ENCODE peak calls at places on chromosomes 7 and 10, in ten cellular contexts. I is stomach; R is H9; O is fibroblast of lung; Q is mammary epithelial cell; V is tibial nerve; L is colonic mucosa; T is psoas muscle; W is left lung; B is CD8-positive, alpha-beta memory T cell. U is an unnamed sample.

GRCh38 chr7:28573751-28574295 is 161.5 kb downstream of the CREB5 start:
- DNase-seq in W (no peak), V (no peak), Q (peak; percentile 49), O (peak; percentile 8), L (no peak), T (no peak), I (no peak), R (no peak), B (no peak), U (no peak)

GRCh38 chr7:1668486-1668931 is 1.6 kb upstream of the ELFN1 start:
- DNase-seq in Q (no peak), B (peak; percentile 33), L (no peak), T (peak; percentile 45), I (no peak), V (no peak), W (peak; percentile 26), R (peak; percentile 58), O (no peak), U (no peak)

GRCh38 chr7:100154651-100155491 is 3.7 kb downstream of the TRAPPC14 start:
- DNase-seq in B (no peak), V (no peak), T (no peak), O (no peak), R (no peak), W (no peak), Q (no peak), L (peak; percentile 79), I (no peak), U (no peak)

GRCh38 chr7:88167223-88167622 is 52.6 kb downstream of the SRI start:
- DNase-seq in T (no peak), B (no peak), W (no peak), R (no peak), I (no peak), Q (no peak), V (no peak), O (no peak), L (no peak), U (peak; percentile 49)

GRCh38 chr7:42967391-42967790 is 35.2 kb downstream of the MRPL32 start:
- DNase-seq in I (no peak), L (no peak), R (no peak), O (no peak), T (no peak), Q (no peak), B (no peak), W (no peak), V (no peak), U (no peak)

GRCh38 chr10:99676435-99676834 is 17.1 kb downstream of the ENTPD7 start:
- DNase-seq in B (no peak), I (no peak), W (no peak), L (no peak), Q (no peak), R (no peak), T (no peak), O (peak; percentile 79), V (no peak), U (no peak)

GRCh38 chr7:122203814-122204213 is 59.8 kb upstream of the AASS start:
- DNase-seq in V (no peak), B (no peak), Q (no peak), T (no peak), I (no peak), W (no peak), R (no peak), L (no peak), O (no peak), U (no peak)

GRCh38 chr7:128755816-128756476 is 16.8 kb downstream of the CALU start:
- DNase-seq in O (peak; percentile 92), T (no peak), W (no peak), Q (no peak), B (no peak), R (no peak), I (no peak), V (no peak), L (no peak), U (no peak)

GRCh38 chr7:155763721-155764431 is 48.4 kb downstream of the SHH start:
- DNase-seq in O (no peak), I (no peak), B (peak; percentile 65), T (no peak), W (no peak), Q (no peak), L (no peak), V (no peak), R (no peak), U (no peak)

GRCh38 chr10:15436696-15437095 is 65.6 kb upstream of the FAM171A1 start:
- DNase-seq in Q (peak; percentile 20), W (no peak), R (no peak), I (no peak), B (no peak), O (peak; percentile 29), L (no peak), V (no peak), T (no peak), U (no peak)

GRCh38 chr7:28533731-28534531 is 121.6 kb downstream of the CREB5 start:
- DNase-seq in W (no peak), V (peak; percentile 30), I (no peak), B (no peak), T (peak; percentile 56), O (peak; percentile 74), L (peak; percentile 23), R (no peak), Q (peak; percentile 26), U (no peak)

GRCh38 chr10:82378146-82378545 is 503.2 kb downstream of the NRG3 start:
- DNase-seq in Q (peak; percentile 59), R (no peak), O (peak; percentile 65), B (no peak), L (no peak), T (no peak), W (peak; percentile 49), I (peak; percentile 30), V (no peak), U (no peak)

GRCh38 chr10:4721994-4722753 is 103.8 kb upstream of the AKR1E2 start:
- DNase-seq in B (no peak), I (no peak), T (no peak), R (no peak), Q (peak; percentile 32), O (peak; percentile 94), W (no peak), L (no peak), V (no peak), U (no peak)

GRCh38 chr7:87110778-87111177 is 41.5 kb upstream of the DMTF1 start:
- DNase-seq in L (no peak), T (no peak), Q (peak; percentile 26), I (no peak), W (no peak), B (no peak), O (peak; percentile 44), V (no peak), R (no peak), U (no peak)

GRCh38 chr7:51369746-51370145 is 53.1 kb upstream of the COBL start:
- DNase-seq in T (no peak), I (no peak), L (peak; percentile 42), Q (peak; percentile 7), W (no peak), V (no peak), O (peak; percentile 5), B (no peak), R (no peak), U (no peak)

GRCh38 chr7:127389321-127389720 is 3.2 kb downstream of the ZNF800 start:
- DNase-seq in V (no peak), O (no peak), I (no peak), R (no peak), T (no peak), L (no peak), Q (no peak), W (no peak), B (no peak), U (no peak)

DNA sequence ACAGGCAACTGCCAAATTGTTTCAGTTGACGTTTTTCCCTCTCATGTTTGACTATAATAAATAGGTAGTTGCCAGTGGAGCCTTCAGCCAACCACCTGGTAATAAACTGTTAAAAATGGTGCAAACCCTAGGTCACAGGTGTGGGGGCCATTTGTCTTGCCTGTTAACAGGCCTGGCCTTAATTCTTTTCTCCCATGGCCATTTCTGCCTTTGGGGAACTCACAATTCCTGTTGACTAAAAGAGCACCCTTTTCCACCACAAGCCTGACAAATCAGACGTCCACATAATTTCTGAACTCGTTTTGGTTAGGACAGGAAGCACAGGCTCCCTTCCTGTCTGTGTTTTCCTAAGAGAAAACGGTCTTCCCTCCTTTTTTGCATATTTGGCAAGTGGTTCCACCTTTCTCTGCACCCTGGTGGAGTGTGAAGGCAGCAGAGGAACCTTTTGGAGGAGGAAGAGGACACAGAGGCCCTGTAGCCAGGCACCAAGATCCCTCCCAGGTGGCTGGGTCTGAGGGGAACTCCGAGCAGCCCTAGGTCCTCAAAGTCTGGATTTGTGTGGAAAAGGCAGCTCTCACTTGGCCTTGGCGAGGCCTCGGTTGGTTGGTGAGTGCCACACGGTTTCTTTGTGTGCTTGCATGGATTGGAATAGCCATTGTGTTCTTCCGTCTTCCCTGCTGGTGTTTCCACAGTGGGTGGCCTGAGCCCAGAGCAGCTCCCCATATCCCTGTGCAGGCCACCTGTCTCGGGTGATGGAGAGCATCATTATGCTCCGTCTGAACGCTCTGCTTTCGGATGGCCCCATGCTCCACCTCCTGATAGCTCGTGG is 4.0 kb downstream of the IKZF1 start:
- DNase-seq in V (no peak), O (no peak), Q (no peak), T (no peak), L (no peak), W (no peak), R (no peak), I (no peak), B (no peak), U (no peak)
- H3K27ac ChIP-seq in V (no peak overlapping the region), O (no peak overlapping the region), Q (no peak overlapping the region), T (no peak overlapping the region), L (peak overlapping the region; percentile 62), W (peak overlapping the region; percentile 94), R (no peak overlapping the region), I (peak overlapping the region; percentile 84), B (peak overlapping the region; percentile 86), U (no peak overlapping the region)

DNA sequence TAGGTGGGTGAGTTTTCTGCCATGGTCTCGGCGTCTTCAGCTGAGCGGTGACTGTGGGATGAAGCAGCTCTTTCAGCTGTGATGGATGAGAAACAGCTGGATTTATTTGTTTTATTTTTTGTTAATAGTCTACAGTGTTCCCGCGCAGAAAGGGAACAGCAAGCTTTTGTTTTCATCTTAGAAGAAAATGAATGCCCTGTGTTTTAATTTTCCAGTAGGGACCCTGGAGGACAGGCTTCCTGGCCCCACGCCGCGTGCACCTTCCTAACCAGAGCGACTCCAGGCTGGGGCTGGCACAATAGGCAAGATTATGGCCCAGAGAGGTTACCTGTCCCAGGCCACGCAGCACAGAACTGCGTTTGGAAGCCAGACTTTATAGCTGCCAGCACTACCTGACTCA is 57.7 kb downstream of the GTF2IRD1 start:
- DNase-seq in W (no peak), L (no peak), R (no peak), O (peak; percentile 60), V (no peak), Q (no peak), I (no peak), T (no peak), B (no peak), U (no peak)
- H3K27ac ChIP-seq in W (no peak overlapping the region), L (no peak overlapping the region), R (no peak overlapping the region), O (no peak overlapping the region), V (peak overlapping the region; percentile 82), Q (no peak overlapping the region), I (no peak overlapping the region), T (peak overlapping the region; percentile 44), B (no peak overlapping the region), U (peak overlapping the region; percentile 80)

GRCh38 chr10:58027431-58027830 is 240.3 kb downstream of the IPMK start:
- DNase-seq in B (no peak), L (no peak), R (no peak), T (no peak), V (no peak), O (no peak), Q (no peak), I (no peak), W (no peak), U (no peak)
- H3K27ac ChIP-seq in B (no peak overlapping the region), L (no peak overlapping the region), R (no peak overlapping the region), T (no peak overlapping the region), V (no peak overlapping the region), O (no peak overlapping the region), Q (no peak overlapping the region), I (no peak overlapping the region), W (no peak overlapping the region), U (no peak overlapping the region)

GRCh38 chr10:66717221-66717981 is 208.4 kb upstream of the LRRTM3 start:
- DNase-seq in V (no peak), L (peak; percentile 47), I (no peak), W (no peak), Q (no peak), R (no peak), T (no peak), B (no peak), O (no peak), U (no peak)
- H3K27ac ChIP-seq in V (no peak overlapping the region), L (peak overlapping the region; percentile 86), I (no peak overlapping the region), W (no peak overlapping the region), Q (no peak overlapping the region), R (no peak overlapping the region), T (no peak overlapping the region), B (no peak overlapping the region), O (no peak overlapping the region), U (no peak overlapping the region)

U was measured in substantia nigra.